ENCODE peak calls at places on chromosomes 13 and 19, in four cellular contexts. E is hepatocyte, H is left ventricle myocardium inferior, U is body of pancreas. N is an unnamed sample.

GRCh38 chr13:48457578-48458242 is 44.8 kb upstream of the LPAR6 start:
- DNase-seq in E (no peak), H (no peak), U (no peak), N (no peak)

GRCh38 chr13:83876546-83876945 is 5.7 kb downstream of the SLITRK1 start:
- DNase-seq in E (no peak), H (no peak), U (no peak), N (no peak)

GRCh38 chr13:26951581-26952177 is 191.1 kb upstream of the GPR12 start:
- DNase-seq in E (peak; percentile 84), H (no peak), U (peak; percentile 93), N (no peak)

GRCh38 chr13:91017031-91017668 is 330.3 kb upstream of the MIR17HG start:
- DNase-seq in E (peak; percentile 67), H (no peak), U (peak; percentile 51), N (no peak)

GRCh38 chr13:80160110-80160509 is 180.8 kb downstream of the SPRY2 start:
- DNase-seq in E (no peak), H (no peak), U (no peak), N (no peak)

GRCh38 chr13:113653264-113654174 is 4.5 kb downstream of the ATP4B start:
- DNase-seq in E (no peak), H (peak; percentile 7), U (no peak), N (no peak)

GRCh38 chr13:60627071-60627686 is 230.2 kb downstream of the TDRD3 start:
- DNase-seq in E (peak; percentile 70), H (no peak), U (peak; percentile 13), N (no peak)

GRCh38 chr13:101529419-101529818 is 76.9 kb downstream of the ITGBL1 start:
- DNase-seq in E (no peak), H (no peak), U (peak; percentile 8), N (no peak)

GRCh38 chr19:1079566-1080111 is 12.7 kb downstream of the ARHGAP45 start:
- DNase-seq in E (no peak), H (no peak), U (no peak), N (peak; percentile 63)

GRCh38 chr13:60286707-60287106 is 110.3 kb upstream of the TDRD3 start:
- DNase-seq in E (no peak), H (no peak), U (no peak), N (no peak)

GRCh38 chr19:35310811-35311465 is 18.0 kb upstream of the CD22 start:
- DNase-seq in E (no peak), H (no peak), U (no peak), N (no peak)

GRCh38 chr13:62747629-62748028 is 1332.0 kb upstream of the PCDH20 start:
- DNase-seq in E (peak; percentile 7), H (no peak), U (no peak), N (no peak)

GRCh38 chr19:30228113-30228725 is 144.0 kb upstream of the ZNF536 start:
- DNase-seq in E (peak; percentile 38), H (no peak), U (no peak), N (no peak)

GRCh38 chr13:93146584-93147292 is 79.9 kb upstream of the GPC6 start:
- DNase-seq in E (peak; percentile 28), H (no peak), U (no peak), N (no peak)

GRCh38 chr13:97631158-97631557 is 197.2 kb downstream of the RAP2A start:
- DNase-seq in E (no peak), H (no peak), U (no peak), N (no peak)

GRCh38 chr13:111844682-111845081 is 222.3 kb upstream of the SOX1 start:
- DNase-seq in E (no peak), H (no peak), U (no peak), N (no peak)

DNA sequence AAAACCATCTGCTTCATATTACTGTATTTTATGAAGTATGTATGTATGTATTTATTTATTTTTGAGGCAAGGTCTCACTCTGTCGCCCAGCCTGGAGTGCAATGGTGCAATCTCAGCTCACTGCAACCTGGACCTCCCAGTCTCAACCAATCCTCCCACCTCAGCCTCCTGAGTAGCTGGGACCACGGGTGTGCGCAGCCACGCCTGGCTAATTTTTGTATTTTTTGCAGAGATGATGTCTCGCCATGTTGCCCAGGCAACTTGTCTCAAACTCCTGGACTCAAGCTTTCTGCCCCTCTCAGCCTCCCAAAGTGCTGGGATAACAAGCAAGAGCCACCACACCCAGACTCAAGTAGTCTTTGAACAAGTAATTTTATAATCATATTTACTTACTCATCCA is 5.5 kb downstream of the KATNAL1 start:
- DNase-seq in E (no peak), H (no peak), U (no peak), N (no peak)
- H3K4me3 ChIP-seq in E (no peak overlapping the region), H (no peak overlapping the region), U (no peak overlapping the region), N (no peak overlapping the region)

DNA sequence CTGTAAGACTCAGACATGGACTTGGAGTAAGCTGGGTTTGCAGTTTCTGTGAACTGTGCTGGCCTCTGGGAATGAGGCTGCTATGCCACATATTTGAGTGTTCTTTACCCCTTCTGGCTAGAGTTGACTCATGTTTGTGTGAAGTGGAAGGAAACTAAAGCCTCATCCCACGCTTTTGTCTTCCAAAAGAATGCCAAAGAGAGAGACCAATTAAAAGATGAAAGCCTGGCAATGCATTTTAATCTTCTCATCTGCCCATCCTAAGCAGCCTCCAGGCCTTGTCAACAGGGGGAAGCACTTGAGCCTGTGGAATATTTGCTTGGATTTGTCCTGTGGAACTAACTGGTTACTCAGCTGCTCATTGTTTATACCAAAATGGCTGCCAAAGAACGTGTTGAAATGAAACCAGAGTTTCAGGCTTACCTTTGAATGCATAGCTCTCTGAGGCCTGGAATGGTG is 49.1 kb downstream of the LMO7 start:
- DNase-seq in E (no peak), H (no peak), U (no peak), N (no peak)
- TF ChIP-seq CTCF in E (peak; percentile 19), H (no peak), U (peak; percentile 2), N (no peak)

DNA sequence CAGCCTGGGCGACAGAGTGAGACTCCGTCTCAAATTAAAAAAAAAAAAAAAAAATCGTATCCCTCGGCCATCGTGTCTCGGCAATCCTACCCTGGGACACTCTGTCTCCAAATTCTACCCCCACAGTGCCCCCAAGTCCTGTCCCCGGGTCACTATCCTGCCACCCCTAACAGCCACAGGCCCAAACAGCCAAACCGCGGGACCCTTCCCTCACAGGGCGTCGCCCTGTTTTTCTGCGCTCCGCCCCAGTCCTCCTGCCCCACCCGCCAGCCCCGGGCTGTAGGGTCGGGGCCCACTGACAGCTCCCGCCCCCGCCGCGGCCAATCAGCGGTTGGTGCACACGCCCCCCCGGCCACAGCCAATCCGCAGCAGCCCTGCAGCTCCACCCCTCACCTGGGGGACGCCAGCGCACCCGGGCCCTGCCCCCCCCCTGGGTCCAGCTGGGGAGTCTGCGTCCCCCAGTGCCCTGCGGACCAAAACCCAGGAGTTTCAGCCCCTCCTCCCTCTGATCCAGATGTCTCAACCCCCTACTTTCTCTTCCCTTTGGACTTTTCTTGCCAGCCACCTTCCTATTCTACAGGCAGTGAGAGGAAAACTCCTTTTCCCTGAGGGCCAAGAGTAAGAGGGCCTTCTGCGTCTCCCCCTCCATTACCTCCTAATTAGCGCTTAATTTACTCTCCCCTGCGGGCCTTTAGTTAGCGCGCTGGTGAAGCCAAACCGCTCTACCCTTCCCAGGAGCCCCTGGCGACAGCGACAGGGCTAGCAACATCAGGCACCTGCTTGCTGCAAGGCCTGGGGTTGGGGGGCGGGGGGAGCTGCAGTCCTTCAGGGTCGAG is 1.5 kb upstream of the BCAT2 start:
- DNase-seq in E (peak; percentile 93), H (peak; percentile 91), U (peak; percentile 97), N (peak; percentile 96)
- H3K27ac ChIP-seq in E (peak overlapping the region; percentile 87), H (peak overlapping the region; percentile 91), U (peak overlapping the region; percentile 100), N (peak overlapping the region; percentile 60)

DNA sequence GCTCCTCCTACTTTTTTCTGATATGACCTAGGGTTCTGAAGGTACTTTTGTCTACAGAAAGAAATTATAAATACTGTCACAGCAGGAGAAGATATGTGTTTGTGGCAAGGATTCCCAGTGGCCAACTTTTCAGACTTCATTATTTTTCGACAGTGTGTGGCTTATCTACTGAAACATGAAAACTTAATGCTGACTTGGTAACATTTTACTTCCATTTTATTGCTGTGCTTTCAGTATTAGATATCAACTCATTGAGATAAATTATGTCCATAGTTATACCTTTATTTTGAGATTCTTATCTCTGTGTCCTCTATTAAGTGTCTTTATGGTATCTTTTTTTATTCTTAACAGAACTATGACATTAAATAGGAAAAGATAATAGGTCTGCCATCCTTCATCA is 700.0 kb downstream of the PCDH9 start:
- DNase-seq in E (no peak), H (no peak), U (no peak), N (no peak)
- H3K4me3 ChIP-seq in E (no peak overlapping the region), H (no peak overlapping the region), U (no peak overlapping the region), N (no peak overlapping the region)

DNA sequence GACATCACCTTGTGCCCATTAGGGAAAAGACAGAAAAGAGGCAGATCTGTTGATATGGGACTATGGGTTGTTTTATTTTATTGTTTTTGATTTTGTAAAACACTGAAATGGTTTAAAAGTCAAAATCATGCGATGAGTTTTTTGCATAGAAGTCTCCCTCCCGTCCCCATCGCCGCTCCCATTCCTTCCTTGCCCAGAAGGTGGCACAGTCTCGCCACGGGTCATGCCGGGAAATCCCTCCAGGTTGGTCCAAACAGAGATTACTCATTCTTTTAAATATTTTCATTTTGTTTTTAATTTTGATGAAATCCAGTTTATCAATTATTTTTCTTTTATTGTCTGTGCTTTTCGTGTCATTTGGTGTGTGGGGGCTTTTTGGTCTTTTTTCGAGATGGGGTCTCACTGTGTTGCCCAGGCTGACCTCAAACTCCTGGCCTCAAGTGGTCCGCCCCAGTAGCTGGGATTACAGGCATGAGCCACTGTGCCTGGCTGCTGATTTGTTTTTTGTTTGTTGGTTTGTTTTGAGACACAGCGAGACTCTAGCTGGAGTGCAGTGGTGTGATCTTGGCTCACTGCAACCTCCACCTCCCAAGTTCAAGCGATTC is 9.2 kb downstream of the PGPEP1 start:
- DNase-seq in E (peak; percentile 71), H (no peak), U (peak; percentile 69), N (peak; percentile 45)
- TF ChIP-seq CTCF in E (peak; percentile 76), H (peak; percentile 83), U (peak; percentile 87), N (peak; percentile 77)

DNA sequence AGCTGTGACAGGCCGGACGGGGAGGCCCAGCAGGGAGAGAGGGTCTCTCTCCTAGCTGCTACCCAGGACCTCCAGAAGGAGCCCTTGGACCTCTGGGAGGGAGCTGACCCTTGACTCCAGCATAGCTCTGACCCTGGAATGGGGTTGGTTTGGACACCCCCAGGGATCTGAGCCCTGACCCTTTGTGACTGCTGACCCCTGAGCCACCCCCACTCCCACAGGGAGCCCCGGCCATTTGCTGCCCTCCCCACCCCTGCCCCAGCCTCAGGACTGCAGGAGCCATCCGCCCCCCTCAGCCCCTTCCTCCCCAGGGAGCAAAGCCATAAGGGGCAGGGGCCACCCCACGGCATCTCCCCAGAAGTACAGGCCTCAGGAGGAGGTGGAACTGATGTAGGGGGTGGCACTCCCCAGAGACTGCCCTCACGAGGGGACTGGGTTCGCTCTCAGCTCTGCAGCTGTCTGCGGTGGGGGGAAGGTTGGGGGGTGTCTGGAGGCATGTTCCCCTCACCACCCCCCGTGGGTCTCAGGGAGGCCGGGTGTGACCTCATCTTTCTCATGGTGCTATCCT is 7.0 kb downstream of the COX6B2 start:
- DNase-seq in E (no peak), H (no peak), U (no peak), N (no peak)
- H3K27ac ChIP-seq in E (no peak overlapping the region), H (no peak overlapping the region), U (no peak overlapping the region), N (no peak overlapping the region)

DNA sequence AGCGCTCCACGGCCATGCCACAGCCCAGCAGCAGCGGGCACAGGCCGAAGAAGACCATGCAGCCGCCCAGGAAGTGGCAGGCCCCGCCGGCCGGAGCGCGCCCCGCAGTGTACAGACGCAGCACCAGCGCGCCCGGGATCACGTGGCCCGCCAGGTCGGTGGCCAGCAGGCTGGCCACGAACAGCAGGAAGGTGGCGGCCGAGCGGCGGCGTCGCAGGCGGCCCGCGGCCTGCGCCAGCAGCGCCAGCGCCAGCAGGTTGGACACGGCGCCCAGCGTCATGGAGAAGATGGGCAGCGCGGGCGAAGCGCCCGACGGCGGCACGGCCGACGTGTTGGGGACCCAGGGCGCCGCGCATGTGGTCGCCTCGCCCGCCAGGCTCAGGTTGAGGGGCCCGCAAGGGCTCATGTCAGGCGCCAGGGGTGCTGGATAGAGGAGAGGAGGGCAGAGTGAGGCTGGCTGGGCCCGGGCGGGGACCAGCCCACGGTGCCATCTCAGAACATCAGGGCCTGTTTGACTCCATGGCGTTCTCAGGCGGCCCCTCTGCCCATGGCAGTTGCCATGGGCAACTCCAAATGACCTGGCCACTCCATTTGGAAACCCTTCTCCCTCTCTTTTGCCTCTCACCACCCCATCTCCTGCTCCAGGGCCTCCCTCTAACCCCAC is 1.1 kb downstream of the PTGER1 start:
- DNase-seq in E (peak; percentile 4), H (no peak), U (no peak), N (no peak)
- H3K4me3 ChIP-seq in E (no peak overlapping the region), H (peak overlapping the region; percentile 54), U (no peak overlapping the region), N (peak overlapping the region; percentile 12)

N was measured in heart left ventricle.